ENCODE peak calls at places on chromosomes 5 and 9, in four cellular contexts. H, C, U and P are unnamed samples.

GRCh38 chr5:149063017-149063687 is at the start of gene SH3TC2:
- DNase-seq in H (no peak), C (peak; percentile 69), U (no peak), P (peak; percentile 83)

GRCh38 chr9:77883846-77884771 is 147.5 kb downstream of the GNAQ start:
- DNase-seq in H (no peak), C (peak; percentile 55), U (no peak), P (no peak)

GRCh38 chr9:86721843-86722705 is 225.2 kb downstream of the GAS1 start:
- DNase-seq in H (no peak), C (peak; percentile 73), U (no peak), P (peak; percentile 71)

GRCh38 chr9:2307480-2307879 is 292.3 kb downstream of the SMARCA2 start:
- DNase-seq in H (no peak), C (no peak), U (no peak), P (no peak)

GRCh38 chr5:14505310-14506140 is 76.1 kb upstream of the OTULINL start:
- DNase-seq in H (no peak), C (no peak), U (no peak), P (no peak)

GRCh38 chr9:13459071-13459470 is 179.6 kb upstream of the MPDZ start:
- DNase-seq in H (no peak), C (no peak), U (no peak), P (no peak)

GRCh38 chr9:106954562-106954961 is 91.6 kb downstream of the ZNF462 start:
- DNase-seq in H (no peak), C (no peak), U (no peak), P (no peak)

GRCh38 chr5:22372376-22372775 is 480.8 kb downstream of the CDH12 start:
- DNase-seq in H (no peak), C (peak; percentile 43), U (no peak), P (no peak)

GRCh38 chr5:123033157-123033671 is 3.3 kb downstream of the PPIC start:
- DNase-seq in H (no peak), C (no peak), U (no peak), P (no peak)

GRCh38 chr5:156718985-156719384 is 131.1 kb upstream of the PPP1R2B start:
- DNase-seq in H (no peak), C (no peak), U (no peak), P (no peak)

GRCh38 chr5:124806026-124806856 is 59.8 kb upstream of the ZNF608 start:
- DNase-seq in H (no peak), C (no peak), U (peak; percentile 71), P (peak; percentile 60)

GRCh38 chr5:113110117-113110516 is 133.5 kb downstream of the DCP2 start:
- DNase-seq in H (no peak), C (no peak), U (no peak), P (no peak)